ENCODE peak calls at places on chromosomes 2 and 18, in four cellular contexts. N, G, M and L are unnamed samples.

GRCh38 chr2:215793747-215794595 is 219.4 kb downstream of the MREG start:
- DNase-seq in N (peak), G (no peak), M (peak), L (peak)

GRCh38 chr2:1556776-1557466 is 143.7 kb downstream of the TPO start:
- DNase-seq in N (no peak), G (no peak), M (peak), L (no peak)

GRCh38 chr2:164739966-164740365 is 101.7 kb downstream of the COBLL1 start:
- DNase-seq in N (peak), G (no peak), M (no peak), L (peak)

GRCh38 chr18:13434854-13435253 is 216.3 kb downstream of the LDLRAD4 start:
- DNase-seq in N (no peak), G (no peak), M (no peak), L (no peak)

GRCh38 chr2:191352536-191352935 is 107.3 kb downstream of the MYO1B start:
- DNase-seq in N (peak), G (no peak), M (no peak), L (peak)

GRCh38 chr2:191245046-191245868 is at the start of gene MYO1B:
- DNase-seq in N (no peak), G (no peak), M (peak), L (no peak)

GRCh38 chr2:96205238-96205637 is 3.4 kb downstream of the STARD7 start:
- DNase-seq in N (no peak), G (no peak), M (no peak), L (no peak)

GRCh38 chr18:14914771-14915170 is 166.8 kb downstream of the ANKRD30B start:
- DNase-seq in N (no peak), G (no peak), M (no peak), L (no peak)

GRCh38 chr18:32378705-32379104 is 92.0 kb downstream of the GAREM1 start:
- DNase-seq in N (no peak), G (no peak), M (peak), L (no peak)

GRCh38 chr2:25041307-25041927 is 459 bp upstream of the EFR3B start:
- DNase-seq in N (no peak), G (peak), M (peak), L (no peak)

GRCh38 chr2:65300772-65301711 is 73.4 kb downstream of the ACTR2 start:
- DNase-seq in N (peak), G (peak), M (peak), L (peak)
- H3K4me3 ChIP-seq in N (peak), G (no peak), M (no peak), L (peak)

DNA sequence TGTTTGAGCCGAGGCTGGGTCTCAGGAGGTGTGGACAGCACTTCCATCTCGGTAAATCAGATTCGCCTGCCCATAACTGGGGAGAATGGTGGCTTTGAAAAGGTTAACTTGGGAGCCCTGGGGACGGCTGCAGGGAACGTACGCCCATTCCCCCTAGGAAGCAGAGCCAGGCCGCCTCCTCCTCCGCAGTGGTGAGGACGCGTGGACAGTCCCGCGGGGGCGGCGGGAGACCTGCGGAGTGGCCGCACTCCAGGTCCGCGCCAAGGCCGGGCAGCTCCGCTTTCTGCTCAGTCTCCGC is 845 bp upstream of the MYCN start:
- DNase-seq in N (no peak), G (no peak), M (no peak), L (no peak)
- TF ChIP-seq CTCF in N (no peak), G (peak), M (no peak), L (no peak)

GRCh38 chr18:35264409-35264808 is 23.6 kb downstream of the ZNF397 start:
- DNase-seq in N (no peak), G (no peak), M (no peak), L (no peak)

GRCh38 chr18:35267161-35267651 is 22.8 kb downstream of the ZSCAN30 start:
- DNase-seq in N (no peak), G (peak), M (no peak), L (no peak)

GRCh38 chr18:35268811-35269210 is 21.2 kb downstream of the ZSCAN30 start:
- DNase-seq in N (no peak), G (no peak), M (no peak), L (no peak)

GRCh38 chr18:35271656-35272055 is 18.4 kb downstream of the ZSCAN30 start:
- DNase-seq in N (no peak), G (no peak), M (no peak), L (no peak)

DNA sequence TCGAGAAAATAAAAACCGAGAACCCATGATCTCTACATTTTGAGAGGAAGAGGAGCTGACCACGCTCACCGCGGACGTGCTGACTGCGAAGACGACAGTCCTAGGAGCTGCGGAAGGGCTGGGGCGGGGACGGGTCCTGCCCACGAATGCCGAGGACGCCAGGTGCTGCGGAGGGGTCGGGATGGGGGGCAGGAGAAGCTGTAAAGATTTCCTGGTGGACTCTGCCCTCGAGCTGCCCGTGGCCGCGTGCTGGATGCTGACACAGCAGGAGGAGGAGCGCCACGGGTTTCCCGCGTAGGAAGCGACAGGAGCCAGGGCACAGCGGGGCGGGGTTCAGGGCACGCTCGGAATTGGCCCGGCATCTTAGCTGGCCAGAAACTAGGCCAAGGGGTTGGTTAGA is 22.2 kb downstream of the ZSCAN30 start:
- DNase-seq in N (no peak), G (no peak), M (no peak), L (no peak)
- H3K4me3 ChIP-seq in N (peak), G (peak), M (no peak), L (no peak)

GRCh38 chr2:15603044-15603765 is 11.5 kb downstream of the DDX1 start:
- DNase-seq in N (no peak), G (no peak), M (no peak), L (no peak)
- TF ChIP-seq CTCF in N (no peak), G (no peak), M (no peak), L (no peak)

GRCh38 chr2:176130153-176130916 is 830 bp downstream of the HOXD8 start:
- DNase-seq in N (no peak), G (no peak), M (peak), L (no peak)
- H3K4me3 ChIP-seq in N (peak), G (peak), M (peak), L (no peak)

GRCh38 chr2:126793885-126794613 is 104.6 kb upstream of the TEX51 start:
- DNase-seq in N (no peak), G (peak), M (no peak), L (no peak)
- TF ChIP-seq CTCF in N (no peak), G (no peak), M (no peak), L (no peak)

GRCh38 chr2:79016315-79016714 is 9.2 kb upstream of the REG3G start:
- DNase-seq in N (no peak), G (no peak), M (no peak), L (no peak)

GRCh38 chr2:79009388-79009787 is 16.1 kb upstream of the REG3G start:
- DNase-seq in N (no peak), G (no peak), M (no peak), L (no peak)

GRCh38 chr2:79011485-79011884 is 14.0 kb upstream of the REG3G start:
- DNase-seq in N (no peak), G (no peak), M (no peak), L (no peak)

GRCh38 chr2:79013629-79014028 is 11.9 kb upstream of the REG3G start:
- DNase-seq in N (no peak), G (no peak), M (no peak), L (no peak)
- H3K4me3 ChIP-seq in N (no peak), G (no peak), M (no peak), L (no peak)

GRCh38 chr2:196482119-196483065 is 157.1 kb upstream of the CCDC150 start:
- DNase-seq in N (no peak), G (no peak), M (no peak), L (no peak)
- TF ChIP-seq CTCF in N (no peak), G (no peak), M (no peak), L (no peak)

GRCh38 chr18:74281639-74282358 is 10.0 kb downstream of the CYB5A start:
- DNase-seq in N (no peak), G (no peak), M (no peak), L (no peak)
- H3K4me3 ChIP-seq in N (no peak), G (no peak), M (no peak), L (no peak)

DNA sequence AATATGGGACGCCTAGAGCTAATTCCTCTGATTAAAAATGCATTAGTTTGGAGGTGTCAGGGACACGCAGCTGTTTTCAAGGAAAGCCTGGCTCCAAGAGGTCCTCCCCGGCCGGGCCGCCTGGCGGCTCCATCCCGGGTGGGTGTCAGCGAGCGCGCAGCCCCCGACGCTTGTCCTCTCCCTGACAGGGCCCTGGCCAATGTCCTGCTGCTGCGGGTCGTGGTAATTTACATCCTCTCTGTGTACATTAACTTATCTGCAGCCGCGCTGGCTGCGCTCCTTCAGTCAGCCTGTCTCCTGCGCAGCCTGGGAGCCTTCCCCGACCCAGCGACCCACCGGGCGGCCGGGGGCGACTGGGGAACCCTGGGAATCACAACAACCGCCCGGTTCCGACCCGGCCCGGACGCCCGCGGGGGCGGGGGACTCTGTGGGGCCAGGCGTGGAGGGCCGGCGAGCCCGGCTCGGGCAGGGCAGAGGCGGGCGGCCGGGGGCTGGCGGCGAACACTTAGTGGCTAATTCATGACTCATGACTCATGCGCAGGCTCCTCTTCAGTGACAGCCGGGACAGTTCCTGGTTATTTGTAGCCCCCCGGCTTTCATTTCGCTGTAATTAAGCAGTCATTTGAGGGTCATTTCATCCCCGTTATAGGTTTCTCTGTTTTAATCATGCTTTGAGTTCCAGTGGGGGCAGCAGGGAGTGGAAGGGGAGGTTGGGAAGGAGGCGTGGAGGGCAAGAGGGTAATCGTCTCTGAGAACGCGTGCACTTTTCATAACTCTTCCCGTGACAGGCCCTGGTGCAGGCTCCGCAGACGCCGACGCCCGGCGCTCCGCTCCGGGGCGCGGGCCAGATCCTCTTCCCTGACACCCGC is 141.9 kb upstream of the CTAGE1 start:
- DNase-seq in N (no peak), G (peak), M (peak), L (no peak)
- TF ChIP-seq CTCF in N (peak), G (no peak), M (no peak), L (peak)